ENCODE peak calls at places on chromosome 16, in four cellular contexts. One of them, this sample, is unnamed.

GRCh38 chr16:79635488-79635887 is 35.0 kb upstream of the MAF start:
- DNase-seq in T-helper 2 cell: no peak
- DNase-seq in GM04504: no peak
- DNase-seq in psoas muscle: no peak
- DNase-seq in this sample: no peak

GRCh38 chr16:64545769-64546168 is 576.1 kb downstream of the CDH11 start:
- DNase-seq in T-helper 2 cell: no peak
- DNase-seq in GM04504: no peak
- DNase-seq in psoas muscle: no peak
- DNase-seq in this sample: no peak

GRCh38 chr16:17448640-17449638 is 21.8 kb downstream of the XYLT1 start:
- DNase-seq in T-helper 2 cell: no peak
- DNase-seq in GM04504: no peak
- DNase-seq in psoas muscle: peak; percentile 76
- DNase-seq in this sample: no peak

GRCh38 chr16:77551352-77551751 is 116.5 kb upstream of the ADAMTS18 start:
- DNase-seq in T-helper 2 cell: no peak
- DNase-seq in GM04504: peak; percentile 10
- DNase-seq in psoas muscle: no peak
- DNase-seq in this sample: no peak

GRCh38 chr16:85072947-85073346 is 39.3 kb downstream of the CIBAR2 start:
- DNase-seq in T-helper 2 cell: no peak
- DNase-seq in GM04504: peak; percentile 83
- DNase-seq in psoas muscle: peak; percentile 88
- DNase-seq in this sample: peak; percentile 46

GRCh38 chr16:65644821-65645220 is 523.0 kb upstream of the CDH11 start:
- DNase-seq in T-helper 2 cell: no peak
- DNase-seq in GM04504: no peak
- DNase-seq in psoas muscle: no peak
- DNase-seq in this sample: no peak

GRCh38 chr16:81616321-81617020 is 162.6 kb upstream of the PLCG2 start:
- DNase-seq in T-helper 2 cell: no peak
- DNase-seq in GM04504: no peak
- DNase-seq in psoas muscle: peak; percentile 82
- DNase-seq in this sample: no peak

GRCh38 chr16:31467858-31468257 is 4.1 kb upstream of the TGFB1I1 start:
- DNase-seq in T-helper 2 cell: no peak
- DNase-seq in GM04504: no peak
- DNase-seq in psoas muscle: no peak
- DNase-seq in this sample: no peak

GRCh38 chr16:3984111-3985060 is 103.9 kb upstream of the CREBBP start:
- DNase-seq in T-helper 2 cell: no peak
- DNase-seq in GM04504: no peak
- DNase-seq in psoas muscle: no peak
- DNase-seq in this sample: no peak

GRCh38 chr16:57802635-57803412 is 533 bp upstream of the KIFC3 start:
- DNase-seq in T-helper 2 cell: no peak
- DNase-seq in GM04504: no peak
- DNase-seq in psoas muscle: peak; percentile 51
- DNase-seq in this sample: no peak

GRCh38 chr16:88528902-88529318 is 41.3 kb upstream of the ZC3H18 start:
- DNase-seq in T-helper 2 cell: no peak
- DNase-seq in GM04504: no peak
- DNase-seq in psoas muscle: no peak
- DNase-seq in this sample: no peak

GRCh38 chr16:56974549-56975300 is 13.0 kb downstream of the CETP start:
- DNase-seq in T-helper 2 cell: no peak
- DNase-seq in GM04504: no peak
- DNase-seq in psoas muscle: no peak
- DNase-seq in this sample: no peak

GRCh38 chr16:19563377-19563776 is 7.9 kb downstream of the VPS35L start:
- DNase-seq in T-helper 2 cell: no peak
- DNase-seq in GM04504: no peak
- DNase-seq in psoas muscle: no peak
- DNase-seq in this sample: no peak

GRCh38 chr16:70573451-70574121 is 50.0 kb downstream of the SF3B3 start:
- DNase-seq in T-helper 2 cell: no peak
- DNase-seq in GM04504: peak; percentile 45
- DNase-seq in psoas muscle: no peak
- DNase-seq in this sample: peak; percentile 94

GRCh38 chr16:87954826-87955225 is 3.6 kb downstream of the BANP start:
- DNase-seq in T-helper 2 cell: no peak
- DNase-seq in GM04504: no peak
- DNase-seq in psoas muscle: no peak
- DNase-seq in this sample: no peak

GRCh38 chr16:63289834-63290460 is 1253.7 kb upstream of the CDH8 start:
- DNase-seq in T-helper 2 cell: no peak
- DNase-seq in GM04504: no peak
- DNase-seq in psoas muscle: no peak
- DNase-seq in this sample: no peak

GRCh38 chr16:30867747-30868146 is 26.1 kb downstream of the BCL7C start:
- DNase-seq in T-helper 2 cell: no peak
- DNase-seq in GM04504: no peak
- DNase-seq in psoas muscle: no peak
- DNase-seq in this sample: no peak

GRCh38 chr16:50096791-50097190 is 31.0 kb downstream of the HEATR3 start:
- DNase-seq in T-helper 2 cell: no peak
- DNase-seq in GM04504: peak; percentile 60
- DNase-seq in psoas muscle: no peak
- DNase-seq in this sample: peak; percentile 24

GRCh38 chr16:19005561-19006445 is 22.1 kb downstream of the TMC7 start:
- DNase-seq in T-helper 2 cell: no peak
- DNase-seq in GM04504: no peak
- DNase-seq in psoas muscle: peak; percentile 63
- DNase-seq in this sample: no peak

GRCh38 chr16:66277311-66278070 is 89.0 kb upstream of the CDH5 start:
- DNase-seq in T-helper 2 cell: no peak
- DNase-seq in GM04504: no peak
- DNase-seq in psoas muscle: no peak
- DNase-seq in this sample: no peak

GRCh38 chr16:50309527-50310307 is 43.4 kb downstream of the ADCY7 start:
- DNase-seq in T-helper 2 cell: no peak
- DNase-seq in GM04504: no peak
- DNase-seq in psoas muscle: peak; percentile 51
- DNase-seq in this sample: no peak

GRCh38 chr16:75012380-75013081 is 13.7 kb downstream of the ZNRF1 start:
- DNase-seq in T-helper 2 cell: no peak
- DNase-seq in GM04504: no peak
- DNase-seq in psoas muscle: no peak
- DNase-seq in this sample: no peak

GRCh38 chr16:47777191-47777590 is 316.1 kb downstream of the PHKB start:
- DNase-seq in T-helper 2 cell: no peak
- DNase-seq in GM04504: no peak
- DNase-seq in psoas muscle: no peak
- DNase-seq in this sample: no peak

GRCh38 chr16:48852955-48853354 is 243.0 kb upstream of the N4BP1 start:
- DNase-seq in T-helper 2 cell: no peak
- DNase-seq in GM04504: no peak
- DNase-seq in psoas muscle: no peak
- DNase-seq in this sample: no peak

GRCh38 chr16:73746554-73746953 is 550.1 kb upstream of the PSMD7 start:
- DNase-seq in T-helper 2 cell: no peak
- DNase-seq in GM04504: no peak
- DNase-seq in psoas muscle: no peak
- DNase-seq in this sample: no peak

GRCh38 chr16:48833461-48833860 is 223.5 kb upstream of the N4BP1 start:
- DNase-seq in T-helper 2 cell: no peak
- DNase-seq in GM04504: no peak
- DNase-seq in psoas muscle: no peak
- DNase-seq in this sample: no peak

GRCh38 chr16:87956169-87956770 is 5.0 kb downstream of the BANP start:
- DNase-seq in T-helper 2 cell: no peak
- DNase-seq in GM04504: no peak
- DNase-seq in psoas muscle: no peak
- DNase-seq in this sample: no peak

GRCh38 chr16:11503566-11503965 is 83.2 kb downstream of the LITAF start:
- DNase-seq in T-helper 2 cell: no peak
- DNase-seq in GM04504: no peak
- DNase-seq in psoas muscle: peak; percentile 43
- DNase-seq in this sample: no peak

GRCh38 chr16:13013043-13013442 is 111.6 kb downstream of the SHISA9 start:
- DNase-seq in T-helper 2 cell: no peak
- DNase-seq in GM04504: no peak
- DNase-seq in psoas muscle: no peak
- DNase-seq in this sample: no peak

GRCh38 chr16:52497067-52497816 is 49.7 kb downstream of the TOX3 start:
- DNase-seq in T-helper 2 cell: no peak
- DNase-seq in GM04504: no peak
- DNase-seq in psoas muscle: no peak
- DNase-seq in this sample: no peak

GRCh38 chr16:12011565-12011964 is 35.0 kb downstream of the SNX29 start:
- DNase-seq in T-helper 2 cell: no peak
- DNase-seq in GM04504: no peak
- DNase-seq in psoas muscle: no peak
- DNase-seq in this sample: no peak

GRCh38 chr16:57416084-57416483 is 11.5 kb downstream of the CCL17 start:
- DNase-seq in T-helper 2 cell: no peak
- DNase-seq in GM04504: no peak
- DNase-seq in psoas muscle: no peak
- DNase-seq in this sample: no peak

GRCh38 chr16:11380836-11381235 is 35.6 kb downstream of the RMI2 start:
- DNase-seq in T-helper 2 cell: no peak
- DNase-seq in GM04504: no peak
- DNase-seq in psoas muscle: no peak
- DNase-seq in this sample: no peak

GRCh38 chr16:81469710-81470481 is 25.3 kb downstream of the CMIP start:
- DNase-seq in T-helper 2 cell: no peak
- DNase-seq in GM04504: no peak
- DNase-seq in psoas muscle: no peak
- DNase-seq in this sample: no peak

GRCh38 chr16:78097522-78097921 is 1.9 kb upstream of the WWOX start:
- DNase-seq in T-helper 2 cell: no peak
- DNase-seq in GM04504: no peak
- DNase-seq in psoas muscle: no peak
- DNase-seq in this sample: no peak

GRCh38 chr16:46932802-46933201 is 40.7 kb downstream of the DNAJA2 start:
- DNase-seq in T-helper 2 cell: no peak
- DNase-seq in GM04504: no peak
- DNase-seq in psoas muscle: no peak
- DNase-seq in this sample: no peak

GRCh38 chr16:8931864-8932263 is 31.8 kb downstream of the USP7 start:
- DNase-seq in T-helper 2 cell: no peak
- DNase-seq in GM04504: peak; percentile 12
- DNase-seq in psoas muscle: peak; percentile 67
- DNase-seq in this sample: peak; percentile 27

GRCh38 chr16:68492501-68493411 is 44.4 kb upstream of the SMPD3 start:
- DNase-seq in T-helper 2 cell: no peak
- DNase-seq in GM04504: no peak
- DNase-seq in psoas muscle: no peak
- DNase-seq in this sample: no peak

GRCh38 chr16:74020086-74020670 is 276.4 kb upstream of the PSMD7 start:
- DNase-seq in T-helper 2 cell: no peak
- DNase-seq in GM04504: no peak
- DNase-seq in psoas muscle: no peak
- DNase-seq in this sample: no peak